ENCODE peak calls at places on chromosomes 5 and 9, in four cellular contexts. K is CD8-positive, alpha-beta T cell; U is NCI-H2029 treated with DMSO at 0.1 percent for 48 hours; Y is mesenchymal stem cell. O is an unnamed sample.

GRCh38 chr5:143350790-143351603 is 52.5 kb downstream of the NR3C1 start:
- DNase-seq in K (no peak), Y (peak), U (no peak), O (peak)

GRCh38 chr5:6819521-6819920 is 106.3 kb downstream of the TENT4A start:
- DNase-seq in K (no peak), Y (no peak), U (no peak), O (no peak)

GRCh38 chr9:33106827-33107621 is 30.6 kb upstream of the SMU1 start:
- DNase-seq in U (no peak), Y (peak), K (no peak), O (peak)

GRCh38 chr9:116152390-116152789 is 1.2 kb upstream of the PAPPA start:
- DNase-seq in Y (no peak), U (peak), K (no peak), O (peak)

GRCh38 chr5:116521173-116521872 is 53.3 kb downstream of the SEMA6A start:
- DNase-seq in Y (peak), U (no peak), K (no peak), O (no peak)

GRCh38 chr9:121963542-121963995 is 129.5 kb downstream of the TTLL11 start:
- DNase-seq in U (no peak), K (no peak), Y (peak), O (no peak)

GRCh38 chr9:16053131-16053530 is 500.3 kb downstream of the CCDC171 start:
- DNase-seq in K (no peak), U (no peak), Y (no peak), O (no peak)

GRCh38 chr5:150255659-150256415 is 33.7 kb downstream of the CAMK2A start:
- DNase-seq in U (no peak), K (no peak), Y (peak), O (peak)

GRCh38 chr9:71664566-71664965 is 103.7 kb downstream of the CEMIP2 start:
- DNase-seq in Y (no peak), K (no peak), U (no peak), O (no peak)

GRCh38 chr5:173303878-173304590 is 24.2 kb downstream of the STC2 start:
- DNase-seq in K (no peak), U (no peak), Y (peak), O (peak)

GRCh38 chr5:150603052-150603451 is 37.4 kb upstream of the SYNPO start:
- DNase-seq in K (no peak), Y (no peak), U (no peak), O (no peak)

GRCh38 chr9:134381671-134382505 is 55.6 kb downstream of the RXRA start:
- DNase-seq in K (peak), U (no peak), Y (no peak), O (peak)

GRCh38 chr9:134065720-134066419 is 2.0 kb downstream of the BRD3 start:
- DNase-seq in U (no peak), K (peak), Y (peak), O (peak)

GRCh38 chr5:124124711-124125229 is 612.8 kb downstream of the CSNK1G3 start:
- DNase-seq in U (no peak), Y (peak), K (no peak), O (no peak)

GRCh38 chr9:89425024-89425805 is 72.7 kb downstream of the SEMA4D start:
- DNase-seq in Y (peak), U (no peak), K (no peak), O (peak)

GRCh38 chr5:150317048-150318003 is 14.6 kb upstream of the ARSI start:
- DNase-seq in U (no peak), K (no peak), Y (peak), O (peak)

GRCh38 chr9:15142903-15143534 is 164.0 kb downstream of the TTC39B start:
- DNase-seq in U (no peak), K (no peak), Y (peak), O (peak)

GRCh38 chr9:130445268-130445983 is 665 bp downstream of the ASS1 start:
- DNase-seq in Y (peak), U (no peak), K (no peak), O (no peak)